ENCODE peak calls at places on chromosomes 6 and 20, in nine cellular contexts. L, N, T, R, H, A, F, D and G are unnamed samples.

GRCh38 chr6:33014841-33015634 is 5.6 kb upstream of the HLA-DOA start:
- DNase-seq in L (peak), N (peak), T (peak), R (no peak), H (peak), A (peak), F (peak), D (no peak), G (peak)

GRCh38 chr6:99613398-99613704 is 6.7 kb downstream of the PRDM13 start:
- DNase-seq in L (no peak), N (peak), T (peak), R (peak), H (peak), A (no peak), F (no peak), D (no peak), G (peak)

GRCh38 chr6:72649032-72649984 is 27.4 kb downstream of the KCNQ5 start:
- DNase-seq in L (no peak), N (peak), T (no peak), R (no peak), H (no peak), A (no peak), F (no peak), D (no peak), G (peak)

GRCh38 chr6:32763417-32763816 is at the start of gene HLA-DQB2:
- DNase-seq in L (no peak), N (no peak), T (no peak), R (no peak), H (no peak), A (no peak), F (no peak), D (no peak), G (no peak)

GRCh38 chr6:36345681-36346417 is 9.2 kb upstream of the BNIP5 start:
- DNase-seq in L (no peak), N (no peak), T (no peak), R (no peak), H (peak), A (no peak), F (no peak), D (no peak), G (no peak)

GRCh38 chr6:124658053-124658452 is 304.2 kb upstream of the RNF217 start:
- DNase-seq in L (no peak), N (no peak), T (no peak), R (no peak), H (no peak), A (no peak), F (no peak), D (no peak), G (no peak)

GRCh38 chr6:159203304-159204005 is 34.3 kb downstream of the FNDC1 start:
- DNase-seq in L (no peak), N (no peak), T (no peak), R (no peak), H (no peak), A (no peak), F (no peak), D (no peak), G (no peak)

GRCh38 chr6:129233458-129234134 is 350.7 kb downstream of the LAMA2 start:
- DNase-seq in L (no peak), N (no peak), T (no peak), R (no peak), H (no peak), A (no peak), F (no peak), D (no peak), G (no peak)

GRCh38 chr20:10652660-10653191 is 21.1 kb downstream of the JAG1 start:
- DNase-seq in L (no peak), N (no peak), T (no peak), R (no peak), H (no peak), A (no peak), F (no peak), D (no peak), G (no peak)

GRCh38 chr6:43511824-43512415 is 1.8 kb upstream of the LRRC73 start:
- DNase-seq in L (no peak), N (no peak), T (no peak), R (peak), H (no peak), A (no peak), F (no peak), D (no peak), G (no peak)

GRCh38 chr20:64133951-64134407 is 26.6 kb upstream of the NPBWR2 start:
- DNase-seq in L (no peak), N (no peak), T (no peak), R (no peak), H (peak), A (no peak), F (no peak), D (no peak), G (no peak)

GRCh38 chr20:63979549-63980316 is at the start of gene SAMD10:
- DNase-seq in L (peak), N (peak), T (peak), R (peak), H (peak), A (peak), F (peak), D (no peak), G (peak)

GRCh38 chr6:84773431-84774173 is 9.2 kb upstream of the TBX18 start:
- DNase-seq in L (no peak), N (no peak), T (peak), R (peak), H (peak), A (no peak), F (no peak), D (no peak), G (no peak)

GRCh38 chr6:101826678-101827077 is 433.2 kb downstream of the GRIK2 start:
- DNase-seq in L (no peak), N (no peak), T (no peak), R (no peak), H (no peak), A (no peak), F (no peak), D (no peak), G (no peak)

GRCh38 chr6:96821034-96821433 is 16.2 kb downstream of the GPR63 start:
- DNase-seq in L (no peak), N (no peak), T (no peak), R (no peak), H (no peak), A (no peak), F (no peak), D (no peak), G (no peak)

GRCh38 chr6:32397252-32397920 is 9.6 kb downstream of the BTNL2 start:
- DNase-seq in L (no peak), N (no peak), T (no peak), R (no peak), H (no peak), A (no peak), F (no peak), D (no peak), G (no peak)

GRCh38 chr6:40315055-40315454 is 272.1 kb downstream of the LRFN2 start:
- DNase-seq in L (no peak), N (no peak), T (no peak), R (no peak), H (no peak), A (no peak), F (no peak), D (no peak), G (no peak)

GRCh38 chr20:18613553-18613952 is 25.7 kb downstream of the DTD1 start:
- DNase-seq in L (no peak), N (no peak), T (no peak), R (no peak), H (no peak), A (no peak), F (no peak), D (no peak), G (no peak)

GRCh38 chr6:109315331-109316129 is 66.7 kb downstream of the CD164 start:
- DNase-seq in L (no peak), N (no peak), T (no peak), R (no peak), H (peak), A (no peak), F (no peak), D (no peak), G (no peak)

GRCh38 chr20:152131-152530 is 5.1 kb upstream of the DEFB127 start:
- DNase-seq in L (no peak), N (no peak), T (no peak), R (no peak), H (no peak), A (no peak), F (no peak), D (no peak), G (no peak)

GRCh38 chr6:81753709-81754678 is 1.5 kb upstream of the TENT5A start:
- DNase-seq in L (peak), N (peak), T (peak), R (peak), H (peak), A (peak), F (peak), D (no peak), G (peak)

GRCh38 chr6:102942206-102942605 is 1548.7 kb downstream of the GRIK2 start:
- DNase-seq in L (no peak), N (no peak), T (no peak), R (no peak), H (no peak), A (no peak), F (no peak), D (no peak), G (no peak)

GRCh38 chr6:134719850-134720249 is 230.1 kb downstream of the ALDH8A1 start:
- DNase-seq in L (no peak), N (no peak), T (no peak), R (no peak), H (no peak), A (no peak), F (no peak), D (no peak), G (no peak)